ENCODE peak calls at places on chromosomes 6 and 20, in four cellular contexts. Q is K562, M is HepG2, L is H1. Y is an unnamed sample.

GRCh38 chr6:6039946-6040509 is 33.3 kb upstream of the NRN1 start:
- DNase-seq in M (no peak), Q (no peak), L (no peak), Y (no peak)

GRCh38 chr6:3162565-3163247 is 5.4 kb upstream of the TUBB2A start:
- DNase-seq in Q (peak), L (peak), M (peak), Y (peak)

GRCh38 chr6:32073613-32074012 is 35.4 kb downstream of the CYP21A2 start:
- DNase-seq in Q (no peak), M (no peak), L (no peak), Y (no peak)

GRCh38 chr6:118985123-118985830 is 50.3 kb upstream of the MCM9 start:
- DNase-seq in M (no peak), L (no peak), Q (no peak), Y (no peak)

GRCh38 chr20:61891476-61891875 is 174.2 kb downstream of the TAF4 start:
- DNase-seq in Q (no peak), L (no peak), M (no peak), Y (no peak)

GRCh38 chr6:62999796-63000195 is 211.5 kb upstream of the FKBP1C start:
- DNase-seq in M (no peak), Q (no peak), L (no peak), Y (no peak)

GRCh38 chr20:17909745-17910345 is 58.7 kb downstream of the SNX5 start:
- DNase-seq in L (no peak), Q (no peak), M (no peak), Y (no peak)

GRCh38 chr20:2023151-2023550 is 29.3 kb upstream of the PDYN start:
- DNase-seq in L (no peak), M (no peak), Q (peak), Y (no peak)

GRCh38 chr6:45187841-45188240 is 140.3 kb upstream of the RUNX2 start:
- DNase-seq in L (no peak), Q (no peak), M (peak), Y (no peak)

GRCh38 chr6:105896052-105896820 is 189.9 kb upstream of the PRDM1 start:
- DNase-seq in M (peak), Q (peak), L (no peak), Y (no peak)

GRCh38 chr20:5090191-5090590 is 29.6 kb downstream of the PCNA start:
- DNase-seq in Q (no peak), M (no peak), L (no peak), Y (no peak)
- TF ChIP-seq TAF1 in Q (no peak), M (no peak), L (no peak), Y (no peak)

GRCh38 chr20:46087161-46087560 is 2.6 kb downstream of the NCOA5 start:
- DNase-seq in M (peak), L (no peak), Q (no peak), Y (no peak)
- TF ChIP-seq POLR2AphosphoS5 in M (no peak), L (no peak), Q (no peak), Y (no peak)

GRCh38 chr20:43389231-43389630 is 68.5 kb upstream of the SRSF6 start:
- DNase-seq in M (no peak), L (no peak), Q (no peak), Y (no peak)

GRCh38 chr20:43388267-43389081 is 69.2 kb upstream of the SRSF6 start:
- DNase-seq in M (no peak), L (no peak), Q (no peak), Y (no peak)

GRCh38 chr20:43392561-43392960 is 65.1 kb upstream of the SRSF6 start:
- DNase-seq in L (no peak), Q (no peak), M (no peak), Y (no peak)

GRCh38 chr20:43387737-43388136 is 70.0 kb upstream of the SRSF6 start:
- DNase-seq in M (no peak), Q (no peak), L (no peak), Y (no peak)

DNA sequence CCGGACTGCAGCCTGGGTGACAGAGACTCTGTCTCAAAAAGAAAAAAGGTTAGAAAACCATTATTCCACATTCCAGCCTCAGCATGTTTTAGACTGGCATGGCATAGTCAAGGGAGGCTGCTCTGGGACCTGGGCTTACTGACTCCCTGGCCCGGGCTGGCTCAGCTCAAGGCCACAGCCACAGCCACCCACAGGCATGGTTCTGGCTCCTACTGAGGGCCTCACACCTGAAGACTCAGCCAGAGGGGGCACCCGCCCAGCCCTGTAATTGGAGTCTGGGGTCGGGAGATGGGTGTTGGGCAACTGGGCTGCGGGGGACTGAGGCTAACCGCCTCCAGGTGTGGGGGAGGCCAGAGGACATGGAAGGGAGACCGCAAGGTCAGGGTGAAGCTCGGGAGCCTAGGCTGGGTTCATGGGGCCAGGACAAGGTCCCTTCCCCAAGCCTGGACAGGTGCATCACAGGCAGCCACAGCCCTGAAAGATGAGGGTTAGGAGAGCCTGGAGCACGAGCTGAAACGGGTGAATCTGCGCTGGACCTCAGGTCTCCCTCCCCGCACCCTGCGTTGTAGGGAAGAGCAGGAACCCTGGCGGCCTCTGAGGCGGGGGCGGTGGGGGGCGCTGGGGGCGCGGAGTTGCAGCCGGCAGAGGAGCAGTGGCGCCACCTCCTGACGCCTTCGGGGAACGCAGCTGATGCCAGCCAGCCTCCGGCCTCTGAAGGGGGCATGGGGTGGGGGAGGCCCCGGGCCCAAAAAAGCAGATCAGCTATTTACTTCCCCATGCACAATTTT is 67.7 kb upstream of the SRSF6 start:
- DNase-seq in Q (peak), L (peak), M (no peak), Y (no peak)
- TF ChIP-seq POLR2A in Q (no peak), L (no peak), M (no peak), Y (no peak)

DNA sequence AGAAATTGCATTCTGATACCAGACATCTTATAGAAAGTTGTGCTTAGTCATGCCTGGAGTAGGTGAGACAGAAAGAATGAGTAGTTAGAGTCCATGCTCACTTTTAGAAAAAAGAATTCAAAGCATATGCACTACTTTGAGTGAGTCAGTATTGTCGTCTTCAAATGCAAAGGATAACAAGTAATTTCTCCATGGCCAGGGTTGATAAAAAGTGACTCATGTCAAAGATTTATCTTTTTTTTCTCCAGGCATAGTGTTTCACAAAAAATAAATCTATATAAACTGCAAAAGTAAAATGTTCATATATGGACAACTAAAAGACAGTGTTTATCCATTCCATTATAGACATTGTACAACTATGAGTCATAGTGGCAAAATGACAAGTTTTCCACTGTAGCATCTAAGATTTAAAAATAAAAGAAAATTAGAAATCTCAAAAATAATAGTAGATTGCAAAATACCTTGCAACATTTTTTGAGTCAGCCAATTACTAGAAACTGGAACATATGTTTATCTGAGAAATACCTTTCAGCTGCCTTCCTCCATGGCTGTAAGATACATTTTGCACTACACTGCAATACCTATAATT is 329.6 kb downstream of the GRIK2 start:
- DNase-seq in L (no peak), Q (no peak), M (no peak), Y (no peak)
- TF ChIP-seq TAF1 in L (no peak), Q (no peak), M (no peak), Y (no peak)

GRCh38 chr6:33787954-33788693 is 806 bp downstream of the LEMD2 start:
- DNase-seq in Q (peak), L (no peak), M (peak), Y (peak)
- TF ChIP-seq POLR2AphosphoS5 in Q (no peak), L (no peak), M (peak), Y (no peak)

DNA sequence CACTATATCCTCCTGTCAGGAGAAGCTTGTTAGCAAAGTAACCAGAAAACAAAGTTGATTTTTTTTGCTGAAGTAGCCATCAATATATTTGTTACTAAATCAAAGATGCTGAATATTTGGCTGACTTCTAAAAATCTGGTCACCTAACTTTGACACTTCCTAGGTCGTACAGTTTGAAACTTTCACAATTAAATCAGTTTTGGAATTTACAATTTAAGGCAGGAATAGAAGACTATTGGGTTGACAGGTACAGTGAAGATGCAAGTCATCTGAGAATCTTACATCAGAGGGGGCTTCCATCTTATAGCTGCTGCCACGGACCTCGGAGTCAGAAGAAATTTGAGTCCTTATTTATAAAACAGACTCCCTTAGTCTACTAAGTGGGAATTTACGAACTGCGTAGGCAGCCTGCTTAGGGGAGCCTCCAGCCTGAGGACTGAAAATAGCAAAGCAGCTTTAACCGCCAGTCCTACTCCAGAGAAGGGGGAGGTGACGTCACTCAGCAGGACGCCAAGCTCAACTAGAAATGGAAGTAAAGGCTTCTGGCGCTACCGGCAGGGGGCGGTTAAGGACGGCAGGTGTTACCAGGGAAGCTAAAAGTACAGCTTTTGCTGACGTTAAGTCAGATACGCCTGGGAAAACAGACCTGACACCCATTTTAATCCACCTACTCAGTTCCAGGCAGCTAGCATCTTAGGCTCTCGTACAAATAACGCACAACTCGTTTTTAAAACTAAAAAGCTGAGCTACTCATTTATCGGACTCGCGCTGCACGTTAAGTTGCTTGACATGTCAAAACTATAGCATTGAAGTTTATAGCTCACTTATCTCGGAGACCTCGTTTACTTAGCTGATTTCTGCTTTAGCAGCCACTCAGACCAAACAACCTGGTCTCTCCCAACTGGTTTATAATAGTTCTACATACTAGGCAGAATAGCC is 61.1 kb upstream of the HFE start:
- DNase-seq in Q (peak), M (peak), L (peak), Y (no peak)
- TF ChIP-seq POLR2A in Q (no peak), M (no peak), L (peak), Y (no peak)

DNA sequence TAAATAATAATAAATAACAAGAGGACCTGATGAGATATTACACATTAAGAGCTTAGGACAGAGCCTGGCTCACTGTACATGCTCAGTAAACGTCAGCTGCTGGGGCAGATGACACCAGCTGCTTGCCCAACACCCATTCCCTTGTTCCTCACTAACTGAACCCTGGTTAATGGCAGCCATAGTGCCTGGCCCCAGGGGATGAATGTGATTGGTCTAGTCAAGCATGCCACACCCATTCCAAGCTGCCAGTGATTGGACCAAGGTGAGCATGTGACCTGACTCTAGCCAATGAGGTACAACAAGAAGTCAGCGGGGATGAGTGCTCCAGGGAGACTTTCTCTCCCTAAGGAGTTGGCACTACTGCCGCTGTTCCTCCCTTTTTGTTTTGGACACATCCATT is 85.1 kb upstream of the PTPN1 start:
- DNase-seq in L (no peak), M (peak), Q (peak), Y (no peak)
- TF ChIP-seq TAF1 in L (no peak), M (no peak), Q (no peak), Y (no peak)

GRCh38 chr6:41578714-41579610 is 32.8 kb downstream of the FOXP4 start:
- DNase-seq in M (no peak), L (peak), Q (peak), Y (no peak)

GRCh38 chr6:41575598-41575997 is 29.4 kb downstream of the FOXP4 start:
- DNase-seq in Q (no peak), M (no peak), L (no peak), Y (no peak)

GRCh38 chr6:41577356-41577864 is 31.2 kb downstream of the FOXP4 start:
- DNase-seq in L (no peak), Q (no peak), M (no peak), Y (no peak)

GRCh38 chr6:41576667-41577066 is 30.5 kb downstream of the FOXP4 start:
- DNase-seq in Q (no peak), L (no peak), M (no peak), Y (no peak)

GRCh38 chr6:41577865-41578713 is 31.9 kb downstream of the FOXP4 start:
- DNase-seq in Q (peak), M (peak), L (no peak), Y (no peak)
- TF ChIP-seq POLR2AphosphoS5 in Q (no peak), M (peak), L (no peak), Y (no peak)

GRCh38 chr20:31740208-31740607 is 1.1 kb downstream of the TPX2 start:
- DNase-seq in Q (peak), M (no peak), L (no peak), Y (no peak)

GRCh38 chr20:31740656-31741323 is 1.7 kb downstream of the TPX2 start:
- DNase-seq in Q (no peak), L (no peak), M (peak), Y (no peak)

GRCh38 chr20:31739550-31739863 is 417 bp downstream of the TPX2 start:
- DNase-seq in M (no peak), L (no peak), Q (no peak), Y (no peak)

GRCh38 chr20:31738729-31739549 is at the start of gene TPX2:
- DNase-seq in Q (peak), M (peak), L (peak), Y (peak)
- TF ChIP-seq POLR2A in Q (peak), M (peak), L (peak), Y (peak)

Y was measured in GM12892.